ENCODE peak calls at places on chromosomes 3 and 15, in five cellular contexts. One of them, this sample, is unnamed.

GRCh38 chr3:122975924-122976293 is 51.7 kb downstream of the SEMA5B start:
- DNase-seq in Panc1: no peak
- DNase-seq in heart left ventricle: no peak
- DNase-seq in GM12865: peak
- DNase-seq in epithelial cell of esophagus: no peak
- DNase-seq in this sample: no peak

GRCh38 chr3:147655236-147655635 is 246.1 kb downstream of the ZIC1 start:
- DNase-seq in Panc1: no peak
- DNase-seq in heart left ventricle: no peak
- DNase-seq in GM12865: no peak
- DNase-seq in epithelial cell of esophagus: no peak
- DNase-seq in this sample: no peak

GRCh38 chr3:41753651-41754050 is 208.3 kb downstream of the ULK4 start:
- DNase-seq in Panc1: no peak
- DNase-seq in heart left ventricle: no peak
- DNase-seq in GM12865: no peak
- DNase-seq in epithelial cell of esophagus: no peak
- DNase-seq in this sample: no peak

GRCh38 chr15:100725121-100726069 is 123.0 kb downstream of the ASB7 start:
- DNase-seq in Panc1: no peak
- DNase-seq in heart left ventricle: no peak
- DNase-seq in GM12865: no peak
- DNase-seq in epithelial cell of esophagus: peak
- DNase-seq in this sample: peak

GRCh38 chr15:64813075-64813474 is 12.4 kb downstream of the PIF1 start:
- DNase-seq in Panc1: no peak
- DNase-seq in heart left ventricle: peak
- DNase-seq in GM12865: peak
- DNase-seq in epithelial cell of esophagus: peak
- DNase-seq in this sample: no peak

GRCh38 chr15:69132935-69133861 is 27.2 kb upstream of the GLCE start:
- DNase-seq in Panc1: no peak
- DNase-seq in heart left ventricle: no peak
- DNase-seq in GM12865: no peak
- DNase-seq in epithelial cell of esophagus: peak
- DNase-seq in this sample: no peak

GRCh38 chr3:70264122-70264780 is 48.2 kb downstream of the MDFIC2 start:
- DNase-seq in Panc1: no peak
- DNase-seq in heart left ventricle: no peak
- DNase-seq in GM12865: no peak
- DNase-seq in epithelial cell of esophagus: peak
- DNase-seq in this sample: no peak

GRCh38 chr3:120192579-120192978 is 92.4 kb downstream of the GPR156 start:
- DNase-seq in Panc1: no peak
- DNase-seq in heart left ventricle: no peak
- DNase-seq in GM12865: no peak
- DNase-seq in epithelial cell of esophagus: no peak
- DNase-seq in this sample: no peak

GRCh38 chr3:106397004-106397403 is 528.2 kb upstream of the CBLB start:
- DNase-seq in Panc1: no peak
- DNase-seq in heart left ventricle: no peak
- DNase-seq in GM12865: no peak
- DNase-seq in epithelial cell of esophagus: no peak
- DNase-seq in this sample: no peak

GRCh38 chr3:9036327-9037112 is 73.2 kb upstream of the RAD18 start:
- DNase-seq in Panc1: no peak
- DNase-seq in heart left ventricle: peak
- DNase-seq in GM12865: no peak
- DNase-seq in epithelial cell of esophagus: peak
- DNase-seq in this sample: no peak

GRCh38 chr15:59199775-59200465 is 6.7 kb upstream of the LDHAL6B start:
- DNase-seq in Panc1: peak
- DNase-seq in heart left ventricle: no peak
- DNase-seq in GM12865: no peak
- DNase-seq in epithelial cell of esophagus: peak
- DNase-seq in this sample: peak

GRCh38 chr3:38533285-38533994 is 37.3 kb downstream of the EXOG start:
- DNase-seq in Panc1: no peak
- DNase-seq in heart left ventricle: peak
- DNase-seq in GM12865: no peak
- DNase-seq in epithelial cell of esophagus: no peak
- DNase-seq in this sample: no peak
- TF ChIP-seq CTCF in Panc1: no peak
- TF ChIP-seq CTCF in heart left ventricle: no peak
- TF ChIP-seq CTCF in GM12865: no peak
- TF ChIP-seq CTCF in epithelial cell of esophagus: no peak
- TF ChIP-seq CTCF in this sample: no peak

GRCh38 chr3:105367406-105368213 is 901 bp downstream of the ALCAM start:
- DNase-seq in Panc1: no peak
- DNase-seq in heart left ventricle: peak
- DNase-seq in GM12865: peak
- DNase-seq in epithelial cell of esophagus: peak
- DNase-seq in this sample: peak

GRCh38 chr3:105366302-105367062 is at the start of gene ALCAM:
- DNase-seq in Panc1: peak
- DNase-seq in heart left ventricle: peak
- DNase-seq in GM12865: peak
- DNase-seq in epithelial cell of esophagus: peak
- DNase-seq in this sample: peak

GRCh38 chr3:105368575-105369500 is 2.1 kb downstream of the ALCAM start:
- DNase-seq in Panc1: peak
- DNase-seq in heart left ventricle: peak
- DNase-seq in GM12865: peak
- DNase-seq in epithelial cell of esophagus: peak
- DNase-seq in this sample: peak

GRCh38 chr3:105367063-105367405 is 325 bp downstream of the ALCAM start:
- DNase-seq in Panc1: no peak
- DNase-seq in heart left ventricle: peak
- DNase-seq in GM12865: peak
- DNase-seq in epithelial cell of esophagus: peak
- DNase-seq in this sample: no peak

DNA sequence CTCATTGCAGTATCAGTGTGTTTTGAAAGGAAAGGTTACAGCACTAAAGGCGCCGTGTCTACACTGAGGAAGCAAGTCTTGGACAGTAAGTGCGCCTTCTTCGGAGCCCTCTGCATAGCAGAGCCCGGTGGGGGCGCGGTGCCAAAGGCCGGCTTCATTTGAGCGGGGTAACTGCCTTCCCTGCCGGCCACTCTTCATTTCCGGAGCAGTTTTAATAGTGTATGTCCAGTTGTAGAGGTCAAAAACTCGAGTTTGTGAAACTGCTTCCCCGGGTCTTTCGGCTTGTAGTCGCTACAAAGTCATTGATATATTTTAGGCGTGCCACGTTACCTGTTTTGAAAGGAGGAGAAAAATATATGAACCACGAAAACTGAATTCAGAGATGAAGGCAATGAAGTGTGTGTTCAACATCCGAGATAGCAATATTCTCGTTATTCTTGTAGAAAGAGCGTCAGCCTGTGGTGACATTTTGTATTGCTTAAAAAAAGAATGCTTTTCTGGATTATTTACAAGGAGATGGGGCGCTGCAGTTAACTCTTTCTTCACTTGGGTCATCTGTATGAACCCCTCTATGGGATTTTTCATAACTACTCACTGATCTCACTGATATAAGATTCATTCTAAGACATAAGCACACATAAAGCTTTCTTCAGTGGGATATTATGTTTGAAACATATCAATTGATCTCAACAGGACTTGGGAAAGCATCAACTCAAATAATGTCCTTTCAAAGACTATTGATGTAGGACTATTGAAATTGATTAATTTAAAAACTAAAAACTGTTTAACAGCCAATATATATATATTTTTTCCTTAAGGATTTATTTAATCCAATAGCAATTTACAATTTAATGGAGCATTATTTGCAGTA is 3.0 kb downstream of the ALCAM start:
- DNase-seq in Panc1: peak
- DNase-seq in heart left ventricle: peak
- DNase-seq in GM12865: peak
- DNase-seq in epithelial cell of esophagus: peak
- DNase-seq in this sample: peak
- TF ChIP-seq CTCF in Panc1: peak
- TF ChIP-seq CTCF in heart left ventricle: peak
- TF ChIP-seq CTCF in GM12865: peak
- TF ChIP-seq CTCF in epithelial cell of esophagus: peak
- TF ChIP-seq CTCF in this sample: peak

GRCh38 chr3:30614373-30614772 is 8.0 kb downstream of the TGFBR2 start:
- DNase-seq in Panc1: no peak
- DNase-seq in heart left ventricle: no peak
- DNase-seq in GM12865: no peak
- DNase-seq in epithelial cell of esophagus: no peak
- DNase-seq in this sample: no peak

GRCh38 chr3:30611613-30612421 is 5.4 kb downstream of the TGFBR2 start:
- DNase-seq in Panc1: no peak
- DNase-seq in heart left ventricle: no peak
- DNase-seq in GM12865: no peak
- DNase-seq in epithelial cell of esophagus: peak
- DNase-seq in this sample: no peak

GRCh38 chr3:30614943-30615342 is 8.5 kb downstream of the TGFBR2 start:
- DNase-seq in Panc1: no peak
- DNase-seq in heart left ventricle: no peak
- DNase-seq in GM12865: no peak
- DNase-seq in epithelial cell of esophagus: peak
- DNase-seq in this sample: no peak

GRCh38 chr3:30612422-30613134 is 6.2 kb downstream of the TGFBR2 start:
- DNase-seq in Panc1: no peak
- DNase-seq in heart left ventricle: no peak
- DNase-seq in GM12865: no peak
- DNase-seq in epithelial cell of esophagus: no peak
- DNase-seq in this sample: no peak

DNA sequence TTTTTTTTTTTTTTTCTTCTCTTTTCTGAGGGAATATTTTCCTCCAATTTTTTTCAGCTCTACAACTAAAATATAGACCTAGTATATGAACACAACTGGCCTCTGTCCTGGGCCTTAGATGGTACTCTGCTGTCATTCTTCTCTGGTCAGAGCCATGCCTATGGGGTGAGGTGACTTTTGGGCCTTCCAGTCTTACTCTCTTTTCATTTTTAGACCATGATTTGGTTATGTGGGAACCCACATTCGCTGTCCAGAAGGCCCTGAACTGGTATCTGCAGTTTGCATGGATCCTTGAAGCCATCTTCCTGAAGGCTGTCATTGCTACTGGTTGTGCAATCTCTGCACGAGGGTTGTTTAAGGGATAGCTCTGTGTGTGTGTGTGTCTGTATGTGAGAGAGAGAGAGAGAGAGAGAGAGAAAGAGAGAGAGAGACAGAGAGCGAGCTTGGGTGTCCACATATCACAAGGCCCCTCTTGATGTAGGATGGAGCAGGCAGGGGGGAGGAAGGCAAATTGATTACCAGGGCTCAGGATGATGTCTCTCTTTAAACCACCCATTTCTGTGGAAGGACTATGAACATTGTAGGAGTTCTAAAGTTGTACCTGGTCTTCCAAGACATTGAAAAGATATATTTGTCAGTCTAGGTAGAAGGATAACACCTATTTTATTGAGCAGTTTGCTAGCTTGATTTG is 6.9 kb downstream of the TGFBR2 start:
- DNase-seq in Panc1: no peak
- DNase-seq in heart left ventricle: no peak
- DNase-seq in GM12865: no peak
- DNase-seq in epithelial cell of esophagus: no peak
- DNase-seq in this sample: no peak
- TF ChIP-seq CTCF in Panc1: no peak
- TF ChIP-seq CTCF in heart left ventricle: no peak
- TF ChIP-seq CTCF in GM12865: no peak
- TF ChIP-seq CTCF in epithelial cell of esophagus: no peak
- TF ChIP-seq CTCF in this sample: no peak

GRCh38 chr15:67501177-67501835 is 19.6 kb upstream of the C15orf61 start:
- DNase-seq in Panc1: no peak
- DNase-seq in heart left ventricle: no peak
- DNase-seq in GM12865: peak
- DNase-seq in epithelial cell of esophagus: peak
- DNase-seq in this sample: no peak
- TF ChIP-seq CTCF in Panc1: peak
- TF ChIP-seq CTCF in heart left ventricle: peak
- TF ChIP-seq CTCF in GM12865: no peak
- TF ChIP-seq CTCF in epithelial cell of esophagus: peak
- TF ChIP-seq CTCF in this sample: peak

DNA sequence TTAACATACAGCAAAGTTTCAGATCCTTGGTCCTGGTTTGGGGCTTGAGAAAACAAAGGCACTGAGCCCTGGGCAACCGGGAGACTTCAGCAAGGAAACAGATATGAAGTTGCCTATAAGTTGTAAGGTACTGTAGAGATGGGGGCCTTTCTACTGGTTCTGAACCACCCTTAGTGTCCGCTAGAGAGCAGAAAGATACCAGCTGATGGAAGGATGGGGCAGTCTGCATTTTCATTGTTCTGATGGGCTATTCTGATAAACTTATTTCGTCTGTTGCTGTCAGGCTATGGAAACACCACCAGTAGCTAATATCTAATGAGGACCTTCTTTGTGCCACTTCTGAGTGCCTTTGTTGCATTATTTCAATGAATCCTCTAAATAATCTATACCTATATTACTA is 38.7 kb downstream of the FGD5 start:
- DNase-seq in Panc1: no peak
- DNase-seq in heart left ventricle: no peak
- DNase-seq in GM12865: no peak
- DNase-seq in epithelial cell of esophagus: no peak
- DNase-seq in this sample: no peak
- TF ChIP-seq CTCF in Panc1: peak
- TF ChIP-seq CTCF in heart left ventricle: no peak
- TF ChIP-seq CTCF in GM12865: no peak
- TF ChIP-seq CTCF in epithelial cell of esophagus: no peak
- TF ChIP-seq CTCF in this sample: no peak

GRCh38 chr3:138314751-138315150 is 14.9 kb downstream of the NME9 start:
- DNase-seq in Panc1: no peak
- DNase-seq in heart left ventricle: no peak
- DNase-seq in GM12865: no peak
- DNase-seq in epithelial cell of esophagus: peak
- DNase-seq in this sample: no peak

DNA sequence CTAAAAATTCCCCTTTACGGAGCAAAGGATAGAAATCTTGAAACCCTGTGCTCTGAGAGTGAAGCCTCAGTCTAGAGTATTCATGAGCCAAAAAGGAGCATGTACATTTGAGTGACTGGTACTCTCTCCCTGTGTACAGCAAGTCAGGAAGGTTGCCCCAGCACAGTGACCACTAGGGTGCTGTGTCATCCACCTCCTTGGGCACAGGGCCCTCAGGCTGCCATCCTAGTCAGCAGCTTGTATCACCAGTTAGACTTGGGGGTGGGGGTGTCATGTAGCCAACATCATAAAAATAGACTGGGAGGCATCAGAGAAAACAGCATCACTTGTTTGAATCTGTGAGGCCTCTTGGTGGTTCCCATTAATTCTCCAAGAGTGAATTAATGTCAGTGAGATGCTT is 12.0 kb downstream of the NME9 start:
- DNase-seq in Panc1: no peak
- DNase-seq in heart left ventricle: no peak
- DNase-seq in GM12865: no peak
- DNase-seq in epithelial cell of esophagus: no peak
- DNase-seq in this sample: no peak
- TF ChIP-seq CTCF in Panc1: no peak
- TF ChIP-seq CTCF in heart left ventricle: no peak
- TF ChIP-seq CTCF in GM12865: no peak
- TF ChIP-seq CTCF in epithelial cell of esophagus: no peak
- TF ChIP-seq CTCF in this sample: no peak

GRCh38 chr3:114411811-114412803 is 118.3 kb downstream of the TIGIT start:
- DNase-seq in Panc1: no peak
- DNase-seq in heart left ventricle: no peak
- DNase-seq in GM12865: peak
- DNase-seq in epithelial cell of esophagus: peak
- DNase-seq in this sample: no peak
- TF ChIP-seq CTCF in Panc1: no peak
- TF ChIP-seq CTCF in heart left ventricle: no peak
- TF ChIP-seq CTCF in GM12865: no peak
- TF ChIP-seq CTCF in epithelial cell of esophagus: no peak
- TF ChIP-seq CTCF in this sample: peak

This sample was measured in osteocyte.